ENCODE peak calls at places on chromosome 9, in seven cellular contexts. One of them, this sample, is unnamed.

GRCh38 chr9:129109504-129109903 is 1.1 kb downstream of the CRAT start:
- DNase-seq in dorsolateral prefrontal cortex: no peak
- DNase-seq in psoas muscle: peak
- DNase-seq in HCT116: no peak
- DNase-seq in upper lobe of right lung: no peak
- DNase-seq in GM12865: peak
- DNase-seq in right atrium auricular region: peak
- DNase-seq in this sample: no peak

GRCh38 chr9:135921749-135922310 is 14.5 kb upstream of the CAMSAP1 start:
- DNase-seq in HCT116: no peak
- DNase-seq in right atrium auricular region: no peak
- DNase-seq in GM12865: no peak
- DNase-seq in upper lobe of right lung: peak
- DNase-seq in dorsolateral prefrontal cortex: no peak
- DNase-seq in psoas muscle: no peak
- DNase-seq in this sample: no peak

GRCh38 chr9:109286571-109286977 is 34.3 kb downstream of the EPB41L4B start:
- DNase-seq in HCT116: no peak
- DNase-seq in dorsolateral prefrontal cortex: no peak
- DNase-seq in GM12865: no peak
- DNase-seq in psoas muscle: no peak
- DNase-seq in right atrium auricular region: no peak
- DNase-seq in upper lobe of right lung: no peak
- DNase-seq in this sample: peak

GRCh38 chr9:136206602-136207333 is 1.8 kb upstream of the LHX3 start:
- DNase-seq in HCT116: no peak
- DNase-seq in right atrium auricular region: no peak
- DNase-seq in psoas muscle: no peak
- DNase-seq in upper lobe of right lung: no peak
- DNase-seq in dorsolateral prefrontal cortex: no peak
- DNase-seq in GM12865: no peak
- DNase-seq in this sample: no peak

GRCh38 chr9:76987594-76988200 is 31.8 kb upstream of the FOXB2 start:
- DNase-seq in right atrium auricular region: no peak
- DNase-seq in HCT116: peak
- DNase-seq in dorsolateral prefrontal cortex: peak
- DNase-seq in GM12865: peak
- DNase-seq in upper lobe of right lung: no peak
- DNase-seq in psoas muscle: no peak
- DNase-seq in this sample: peak

GRCh38 chr9:88835038-88835466 is 156.2 kb upstream of the S1PR3 start:
- DNase-seq in right atrium auricular region: no peak
- DNase-seq in GM12865: peak
- DNase-seq in HCT116: no peak
- DNase-seq in upper lobe of right lung: no peak
- DNase-seq in dorsolateral prefrontal cortex: no peak
- DNase-seq in psoas muscle: no peak
- DNase-seq in this sample: peak

GRCh38 chr9:77679696-77680359 is 31.7 kb upstream of the GNA14 start:
- DNase-seq in HCT116: no peak
- DNase-seq in GM12865: no peak
- DNase-seq in dorsolateral prefrontal cortex: no peak
- DNase-seq in psoas muscle: no peak
- DNase-seq in upper lobe of right lung: no peak
- DNase-seq in right atrium auricular region: no peak
- DNase-seq in this sample: no peak

GRCh38 chr9:70902705-70903131 is 218.7 kb downstream of the TRPM3 start:
- DNase-seq in dorsolateral prefrontal cortex: no peak
- DNase-seq in psoas muscle: peak
- DNase-seq in upper lobe of right lung: no peak
- DNase-seq in GM12865: no peak
- DNase-seq in right atrium auricular region: no peak
- DNase-seq in HCT116: no peak
- DNase-seq in this sample: peak

GRCh38 chr9:101582593-101582992 is 12.2 kb downstream of the PPP3R2 start:
- DNase-seq in psoas muscle: no peak
- DNase-seq in right atrium auricular region: no peak
- DNase-seq in dorsolateral prefrontal cortex: no peak
- DNase-seq in upper lobe of right lung: no peak
- DNase-seq in GM12865: no peak
- DNase-seq in HCT116: no peak
- DNase-seq in this sample: peak

GRCh38 chr9:99966720-99967119 is 60.3 kb downstream of the STX17 start:
- DNase-seq in right atrium auricular region: no peak
- DNase-seq in dorsolateral prefrontal cortex: no peak
- DNase-seq in GM12865: no peak
- DNase-seq in psoas muscle: no peak
- DNase-seq in HCT116: peak
- DNase-seq in upper lobe of right lung: no peak
- DNase-seq in this sample: peak

GRCh38 chr9:127912882-127913281 is 4.0 kb downstream of the ST6GALNAC4 start:
- DNase-seq in right atrium auricular region: no peak
- DNase-seq in dorsolateral prefrontal cortex: no peak
- DNase-seq in GM12865: peak
- DNase-seq in upper lobe of right lung: peak
- DNase-seq in HCT116: no peak
- DNase-seq in psoas muscle: no peak
- DNase-seq in this sample: no peak

GRCh38 chr9:8907863-8908262 is 1108.3 kb upstream of the DMAC1 start:
- DNase-seq in dorsolateral prefrontal cortex: no peak
- DNase-seq in right atrium auricular region: no peak
- DNase-seq in upper lobe of right lung: no peak
- DNase-seq in HCT116: no peak
- DNase-seq in psoas muscle: no peak
- DNase-seq in GM12865: no peak
- DNase-seq in this sample: peak

GRCh38 chr9:101367323-101367722 is 17.5 kb downstream of the BAAT start:
- DNase-seq in psoas muscle: no peak
- DNase-seq in GM12865: no peak
- DNase-seq in dorsolateral prefrontal cortex: no peak
- DNase-seq in right atrium auricular region: no peak
- DNase-seq in HCT116: no peak
- DNase-seq in upper lobe of right lung: no peak
- DNase-seq in this sample: no peak

GRCh38 chr9:136762915-136763648 is 1.2 kb downstream of the LCN15 start:
- DNase-seq in right atrium auricular region: no peak
- DNase-seq in GM12865: peak
- DNase-seq in HCT116: peak
- DNase-seq in psoas muscle: no peak
- DNase-seq in upper lobe of right lung: peak
- DNase-seq in dorsolateral prefrontal cortex: no peak
- DNase-seq in this sample: peak

GRCh38 chr9:120985759-120986353 is 59.3 kb upstream of the TRAF1 start:
- DNase-seq in HCT116: peak
- DNase-seq in upper lobe of right lung: no peak
- DNase-seq in right atrium auricular region: no peak
- DNase-seq in dorsolateral prefrontal cortex: no peak
- DNase-seq in GM12865: peak
- DNase-seq in psoas muscle: no peak
- DNase-seq in this sample: peak

GRCh38 chr9:76269789-76270188 is 124.4 kb downstream of the RFK start:
- DNase-seq in GM12865: no peak
- DNase-seq in upper lobe of right lung: no peak
- DNase-seq in right atrium auricular region: no peak
- DNase-seq in psoas muscle: no peak
- DNase-seq in dorsolateral prefrontal cortex: no peak
- DNase-seq in HCT116: no peak
- DNase-seq in this sample: peak

GRCh38 chr9:73081979-73082657 is 69.5 kb upstream of the ANXA1 start:
- DNase-seq in GM12865: peak
- DNase-seq in psoas muscle: no peak
- DNase-seq in upper lobe of right lung: no peak
- DNase-seq in dorsolateral prefrontal cortex: no peak
- DNase-seq in HCT116: peak
- DNase-seq in right atrium auricular region: no peak
- DNase-seq in this sample: peak

GRCh38 chr9:100492952-100493351 is 20.0 kb downstream of the TMEFF1 start:
- DNase-seq in psoas muscle: no peak
- DNase-seq in dorsolateral prefrontal cortex: no peak
- DNase-seq in upper lobe of right lung: no peak
- DNase-seq in GM12865: peak
- DNase-seq in HCT116: no peak
- DNase-seq in right atrium auricular region: no peak
- DNase-seq in this sample: peak

GRCh38 chr9:81557957-81558791 is 131.2 kb downstream of the TLE1 start:
- DNase-seq in GM12865: no peak
- DNase-seq in upper lobe of right lung: no peak
- DNase-seq in dorsolateral prefrontal cortex: no peak
- DNase-seq in HCT116: no peak
- DNase-seq in psoas muscle: no peak
- DNase-seq in right atrium auricular region: no peak
- DNase-seq in this sample: peak

GRCh38 chr9:76646249-76646648 is 118.0 kb upstream of the PCA3 start:
- DNase-seq in right atrium auricular region: no peak
- DNase-seq in GM12865: no peak
- DNase-seq in upper lobe of right lung: no peak
- DNase-seq in HCT116: no peak
- DNase-seq in dorsolateral prefrontal cortex: peak
- DNase-seq in psoas muscle: no peak
- DNase-seq in this sample: peak

GRCh38 chr9:3299872-3300271 is 225.9 kb downstream of the RFX3 start:
- DNase-seq in right atrium auricular region: no peak
- DNase-seq in upper lobe of right lung: no peak
- DNase-seq in dorsolateral prefrontal cortex: no peak
- DNase-seq in psoas muscle: no peak
- DNase-seq in GM12865: peak
- DNase-seq in HCT116: no peak
- DNase-seq in this sample: no peak

GRCh38 chr9:127179633-127180401 is 57.4 kb upstream of the ANGPTL2 start:
- DNase-seq in dorsolateral prefrontal cortex: peak
- DNase-seq in HCT116: no peak
- DNase-seq in upper lobe of right lung: peak
- DNase-seq in psoas muscle: no peak
- DNase-seq in right atrium auricular region: peak
- DNase-seq in GM12865: no peak
- DNase-seq in this sample: no peak

GRCh38 chr9:134226221-134226930 is 62.0 kb upstream of the RNU6ATAC start:
- DNase-seq in psoas muscle: no peak
- DNase-seq in right atrium auricular region: no peak
- DNase-seq in upper lobe of right lung: no peak
- DNase-seq in GM12865: no peak
- DNase-seq in HCT116: no peak
- DNase-seq in dorsolateral prefrontal cortex: no peak
- DNase-seq in this sample: peak

GRCh38 chr9:129094387-129095169 is 13.7 kb downstream of the DOLPP1 start:
- DNase-seq in right atrium auricular region: no peak
- DNase-seq in dorsolateral prefrontal cortex: no peak
- DNase-seq in upper lobe of right lung: no peak
- DNase-seq in psoas muscle: no peak
- DNase-seq in HCT116: no peak
- DNase-seq in GM12865: no peak
- DNase-seq in this sample: no peak

GRCh38 chr9:37984672-37985611 is 81.0 kb upstream of the SLC25A51 start:
- DNase-seq in psoas muscle: peak
- DNase-seq in GM12865: no peak
- DNase-seq in right atrium auricular region: no peak
- DNase-seq in dorsolateral prefrontal cortex: no peak
- DNase-seq in upper lobe of right lung: peak
- DNase-seq in HCT116: no peak
- DNase-seq in this sample: peak

DNA sequence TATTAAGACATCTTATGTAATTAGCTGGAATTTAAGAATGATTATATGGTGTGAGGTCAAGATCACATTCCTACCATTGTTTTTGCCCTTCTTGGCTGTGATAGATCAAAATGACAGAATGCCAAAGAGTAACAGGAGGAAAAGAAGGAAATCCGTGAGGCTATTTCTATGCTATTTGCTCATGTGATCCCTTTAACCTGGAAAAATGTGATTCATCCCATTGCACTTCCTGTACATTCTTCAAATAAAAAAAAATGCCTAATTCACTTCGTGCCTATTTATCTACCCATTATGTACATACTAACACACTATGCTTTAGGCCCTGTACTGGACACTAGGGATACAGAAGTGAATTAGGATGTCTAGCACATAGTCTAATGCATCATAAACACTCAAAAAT is 154.1 kb upstream of the PAPPA start:
- DNase-seq in dorsolateral prefrontal cortex: no peak
- DNase-seq in HCT116: no peak
- DNase-seq in right atrium auricular region: no peak
- DNase-seq in upper lobe of right lung: no peak
- DNase-seq in psoas muscle: no peak
- DNase-seq in GM12865: no peak
- DNase-seq in this sample: peak
- H3K4me3 ChIP-seq in dorsolateral prefrontal cortex: no peak
- H3K4me3 ChIP-seq in HCT116: no peak
- H3K4me3 ChIP-seq in right atrium auricular region: no peak
- H3K4me3 ChIP-seq in upper lobe of right lung: no peak
- H3K4me3 ChIP-seq in psoas muscle: no peak
- H3K4me3 ChIP-seq in GM12865: no peak
- H3K4me3 ChIP-seq in this sample: no peak

GRCh38 chr9:124264812-124265211 is 7.1 kb downstream of the NEK6 start:
- DNase-seq in upper lobe of right lung: no peak
- DNase-seq in right atrium auricular region: no peak
- DNase-seq in dorsolateral prefrontal cortex: no peak
- DNase-seq in GM12865: peak
- DNase-seq in HCT116: no peak
- DNase-seq in psoas muscle: no peak
- DNase-seq in this sample: no peak

GRCh38 chr9:124261787-124262595 is 4.2 kb downstream of the NEK6 start:
- DNase-seq in GM12865: no peak
- DNase-seq in upper lobe of right lung: no peak
- DNase-seq in right atrium auricular region: no peak
- DNase-seq in HCT116: no peak
- DNase-seq in psoas muscle: no peak
- DNase-seq in dorsolateral prefrontal cortex: no peak
- DNase-seq in this sample: no peak

GRCh38 chr9:124262596-124263045 is 4.9 kb downstream of the NEK6 start:
- DNase-seq in GM12865: no peak
- DNase-seq in upper lobe of right lung: no peak
- DNase-seq in HCT116: no peak
- DNase-seq in psoas muscle: no peak
- DNase-seq in dorsolateral prefrontal cortex: no peak
- DNase-seq in right atrium auricular region: no peak
- DNase-seq in this sample: peak

GRCh38 chr9:124263158-124263557 is 5.4 kb downstream of the NEK6 start:
- DNase-seq in GM12865: no peak
- DNase-seq in upper lobe of right lung: no peak
- DNase-seq in right atrium auricular region: no peak
- DNase-seq in psoas muscle: no peak
- DNase-seq in HCT116: no peak
- DNase-seq in dorsolateral prefrontal cortex: no peak
- DNase-seq in this sample: no peak

GRCh38 chr9:124263800-124264426 is 6.2 kb downstream of the NEK6 start:
- DNase-seq in psoas muscle: no peak
- DNase-seq in HCT116: no peak
- DNase-seq in upper lobe of right lung: no peak
- DNase-seq in right atrium auricular region: no peak
- DNase-seq in GM12865: peak
- DNase-seq in dorsolateral prefrontal cortex: no peak
- DNase-seq in this sample: no peak
- TF ChIP-seq CTCF in psoas muscle: no peak
- TF ChIP-seq CTCF in HCT116: no peak
- TF ChIP-seq CTCF in upper lobe of right lung: no peak
- TF ChIP-seq CTCF in right atrium auricular region: no peak
- TF ChIP-seq CTCF in GM12865: no peak
- TF ChIP-seq CTCF in dorsolateral prefrontal cortex: no peak
- TF ChIP-seq CTCF in this sample: no peak

GRCh38 chr9:137781906-137782585 is 95.5 kb upstream of the CACNA1B start:
- DNase-seq in psoas muscle: no peak
- DNase-seq in HCT116: no peak
- DNase-seq in upper lobe of right lung: no peak
- DNase-seq in right atrium auricular region: no peak
- DNase-seq in GM12865: no peak
- DNase-seq in dorsolateral prefrontal cortex: no peak
- DNase-seq in this sample: no peak
- H3K4me3 ChIP-seq in psoas muscle: no peak
- H3K4me3 ChIP-seq in HCT116: no peak
- H3K4me3 ChIP-seq in upper lobe of right lung: no peak
- H3K4me3 ChIP-seq in right atrium auricular region: no peak
- H3K4me3 ChIP-seq in GM12865: no peak
- H3K4me3 ChIP-seq in dorsolateral prefrontal cortex: no peak
- H3K4me3 ChIP-seq in this sample: no peak

GRCh38 chr9:117232266-117232665 is 182.6 kb downstream of the ASTN2 start:
- DNase-seq in upper lobe of right lung: no peak
- DNase-seq in dorsolateral prefrontal cortex: no peak
- DNase-seq in HCT116: no peak
- DNase-seq in GM12865: no peak
- DNase-seq in psoas muscle: no peak
- DNase-seq in right atrium auricular region: no peak
- DNase-seq in this sample: no peak
- TF ChIP-seq CTCF in upper lobe of right lung: no peak
- TF ChIP-seq CTCF in dorsolateral prefrontal cortex: no peak
- TF ChIP-seq CTCF in HCT116: no peak
- TF ChIP-seq CTCF in GM12865: no peak
- TF ChIP-seq CTCF in psoas muscle: no peak
- TF ChIP-seq CTCF in right atrium auricular region: no peak
- TF ChIP-seq CTCF in this sample: no peak

This sample was measured in fibroblast of pulmonary artery.